ENCODE peak calls at places on chromosome 2, in four cellular contexts. Z is lower lobe of right lung, R is fibroblast of lung, V is heart left ventricle. B is an unnamed sample. For H3K4me1, the result is how much of the 10 kb centered on the place peaks cover.

GRCh38 chr2:62306751-62307468 is 111.0 kb downstream of the B3GNT2 start:
- DNase-seq in Z (no peak), R (peak), V (no peak), B (peak)

GRCh38 chr2:74908763-74909444 is 49.5 kb upstream of the POLE4 start:
- DNase-seq in Z (no peak), R (peak), V (no peak), B (no peak)

GRCh38 chr2:214492608-214493007 is 81.8 kb downstream of the VWC2L start:
- DNase-seq in Z (no peak), R (no peak), V (no peak), B (no peak)

GRCh38 chr2:190197143-190197720 is 122.4 kb downstream of the HIBCH start:
- DNase-seq in Z (no peak), R (no peak), V (no peak), B (no peak)

GRCh38 chr2:36329746-36330145 is 25.8 kb upstream of the CRIM1 start:
- DNase-seq in Z (no peak), R (peak), V (no peak), B (no peak)

GRCh38 chr2:197851451-197851850 is 47.1 kb downstream of the PLCL1 start:
- DNase-seq in Z (no peak), R (no peak), V (no peak), B (no peak)

GRCh38 chr2:68994864-68995263 is 18.1 kb upstream of the ANTXR1 start:
- DNase-seq in Z (no peak), R (peak), V (no peak), B (no peak)

GRCh38 chr2:20224716-20225293 is at the start of gene SDC1:
- DNase-seq in Z (peak), R (peak), V (peak), B (peak)

GRCh38 chr2:153163055-153163454 is 315.5 kb downstream of the RPRM start:
- DNase-seq in Z (no peak), R (peak), V (no peak), B (no peak)

GRCh38 chr2:172350844-172351480 is 76.4 kb upstream of the ITGA6 start:
- DNase-seq in Z (peak), R (no peak), V (peak), B (no peak)

GRCh38 chr2:19292007-19292406 is 66.4 kb downstream of the OSR1 start:
- DNase-seq in Z (no peak), R (no peak), V (no peak), B (no peak)

GRCh38 chr2:70247364-70248144 is 874 bp downstream of the TIA1 start:
- DNase-seq in Z (no peak), R (peak), V (no peak), B (no peak)

GRCh38 chr2:43133708-43134570 is 92.5 kb downstream of the ZFP36L2 start:
- DNase-seq in Z (peak), R (no peak), V (no peak), B (peak)

GRCh38 chr2:23595601-23596251 is 210.7 kb downstream of the KLHL29 start:
- DNase-seq in Z (peak), R (peak), V (no peak), B (peak)

GRCh38 chr2:173427887-173428683 is 73.4 kb downstream of the CDCA7 start:
- DNase-seq in Z (no peak), R (peak), V (peak), B (no peak)

GRCh38 chr2:231357931-231358330 is 37.6 kb upstream of the B3GNT7 start:
- DNase-seq in Z (no peak), R (no peak), V (no peak), B (no peak)

GRCh38 chr2:238203973-238204683 is 633 bp upstream of the ILKAP start:
- DNase-seq in Z (no peak), R (no peak), V (no peak), B (no peak)

GRCh38 chr2:238290715-238291549 is 2.5 kb upstream of the PER2 start:
- DNase-seq in Z (no peak), R (no peak), V (peak), B (no peak)

GRCh38 chr2:180099308-180099707 is 92.2 kb upstream of the CWC22 start:
- DNase-seq in Z (no peak), R (no peak), V (no peak), B (no peak)

DNA sequence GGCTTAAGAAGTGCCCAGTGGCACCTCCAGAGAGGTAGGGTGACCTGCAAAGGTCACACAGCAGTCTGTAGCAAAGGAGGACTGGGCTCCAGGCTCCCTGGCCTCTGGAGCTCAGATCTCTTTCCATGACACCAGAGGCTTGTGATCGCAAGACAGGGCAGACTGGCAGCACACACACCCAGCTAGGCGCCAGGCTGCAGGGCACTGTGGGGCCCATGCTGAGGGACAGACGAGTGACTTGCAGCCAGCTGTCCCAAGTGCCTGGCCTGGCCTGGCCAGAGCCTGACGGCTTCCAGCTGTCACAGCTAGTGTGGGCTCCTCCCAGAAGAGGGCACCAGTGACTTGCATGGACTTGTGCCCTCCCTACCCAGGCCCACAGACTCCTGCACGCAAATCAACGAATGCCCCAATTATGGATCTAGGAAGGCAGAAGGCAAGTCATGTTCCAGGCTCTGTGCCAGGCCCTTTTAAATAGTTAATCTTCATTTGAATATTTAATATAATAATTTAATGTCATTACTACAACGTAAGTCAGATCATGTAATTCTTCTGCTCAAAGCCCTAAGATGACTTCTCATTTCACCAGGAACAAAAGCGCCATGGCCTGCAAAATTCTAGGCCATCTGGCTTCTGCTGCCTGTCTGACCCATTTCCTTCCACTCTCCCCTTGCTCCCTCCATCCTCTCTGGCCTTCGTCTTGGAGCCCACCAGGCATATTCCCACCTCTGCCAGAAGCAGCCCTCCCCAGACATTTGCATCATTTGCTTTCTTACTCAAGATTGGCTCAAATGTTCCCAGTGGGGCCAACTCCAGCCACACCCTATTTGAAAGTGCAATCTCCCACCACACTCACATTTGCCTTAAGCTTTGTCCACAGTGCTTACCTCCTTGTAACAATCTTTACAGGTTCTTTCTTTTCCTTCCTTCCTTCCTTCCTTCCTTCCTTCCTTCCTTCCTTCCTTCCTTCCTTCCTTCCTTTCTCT is 3.7 kb upstream of the SPEG start:
- DNase-seq in Z (no peak), R (peak), V (peak), B (no peak)
- TF ChIP-seq CTCF in Z (no peak), R (peak), V (peak), B (no peak)

DNA sequence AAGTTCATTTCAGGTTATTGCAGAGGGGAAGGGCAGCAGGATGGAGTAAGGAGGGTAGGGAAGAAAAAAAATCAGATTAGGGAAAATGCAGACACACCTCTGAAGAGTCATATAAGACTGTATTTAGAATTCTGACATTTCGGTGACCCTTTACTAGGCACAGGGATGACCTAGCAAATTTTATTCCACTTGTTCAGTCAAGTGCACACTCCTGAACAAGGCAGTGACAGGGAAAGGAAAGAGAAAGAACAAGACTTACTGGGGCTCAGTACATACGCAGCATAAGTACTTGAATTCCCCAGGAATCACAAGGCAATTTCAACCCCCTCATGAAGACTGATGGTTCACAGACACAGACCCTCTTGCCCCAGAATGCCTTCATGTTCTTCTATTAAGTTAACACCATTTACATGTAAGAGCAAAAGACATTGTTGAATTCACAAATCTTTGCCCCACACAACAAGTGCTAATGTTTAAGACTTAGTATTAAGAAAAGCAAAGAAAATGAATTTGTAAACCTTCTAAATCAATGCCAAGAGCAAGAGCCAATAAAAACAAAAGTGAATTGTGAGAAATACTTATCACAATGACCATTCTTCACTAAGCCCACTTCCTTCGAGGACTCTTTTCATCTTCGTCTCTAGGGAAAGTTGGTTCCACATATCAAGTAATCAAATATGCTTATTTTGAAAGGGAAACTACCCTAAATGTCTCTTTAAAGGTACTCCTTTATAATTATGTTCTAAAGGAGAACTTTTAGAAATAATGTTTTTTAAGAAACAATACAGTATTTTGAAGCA is 47.0 kb downstream of the COBLL1 start:
- DNase-seq in Z (no peak), R (peak), V (no peak), B (no peak)
- H3K4me1 ChIP-seq in Z (under half), R (under half), V (under half), B (under half)

DNA sequence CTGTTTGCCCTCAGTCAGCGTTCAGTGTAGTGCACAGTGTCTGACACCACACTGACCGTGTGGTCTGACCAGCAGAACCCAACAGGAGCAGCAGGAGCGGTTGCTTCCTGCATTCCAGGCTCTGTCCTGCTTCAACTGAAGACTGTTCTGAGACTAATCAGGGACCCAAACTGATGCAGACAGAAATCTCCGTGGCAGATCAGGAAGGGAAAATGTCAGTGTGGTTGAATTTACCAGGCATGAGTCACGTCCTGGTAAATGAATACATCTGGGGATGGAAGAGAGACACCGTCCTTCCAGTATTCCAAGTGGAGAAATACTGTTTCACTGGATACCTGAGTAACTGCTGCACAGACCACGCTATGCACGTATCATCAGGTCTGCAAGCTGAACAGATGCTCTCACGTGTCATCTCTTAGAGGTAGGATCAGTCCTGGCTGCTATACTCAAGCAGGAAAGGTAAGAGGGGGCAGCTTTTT is 223.6 kb upstream of the EPAS1 start:
- DNase-seq in Z (no peak), R (peak), V (no peak), B (no peak)
- H3K4me3 ChIP-seq in Z (peak), R (peak), V (no peak), B (no peak)

GRCh38 chr2:12169060-12169406 is 422.6 kb downstream of the LPIN1 start:
- DNase-seq in Z (no peak), R (peak), V (peak), B (no peak)

GRCh38 chr2:12169721-12170120 is 423.3 kb downstream of the LPIN1 start:
- DNase-seq in Z (no peak), R (peak), V (peak), B (peak)

GRCh38 chr2:12168354-12169059 is 422.1 kb downstream of the LPIN1 start:
- DNase-seq in Z (no peak), R (no peak), V (no peak), B (no peak)

GRCh38 chr2:12170151-12170550 is 423.7 kb downstream of the LPIN1 start:
- DNase-seq in Z (no peak), R (no peak), V (no peak), B (no peak)

GRCh38 chr2:12167525-12168317 is 421.3 kb downstream of the LPIN1 start:
- DNase-seq in Z (no peak), R (no peak), V (no peak), B (no peak)
- TF ChIP-seq CTCF in Z (peak), R (no peak), V (peak), B (no peak)

GRCh38 chr2:39710807-39711206 is 45.1 kb downstream of the TMEM178A start:
- DNase-seq in Z (no peak), R (no peak), V (no peak), B (no peak)
- H3K4me1 ChIP-seq in Z (under half), R (under half), V (under half), B (under half)

GRCh38 chr2:136389809-136390208 is 271.9 kb upstream of the CXCR4 start:
- DNase-seq in Z (no peak), R (no peak), V (no peak), B (no peak)
- H3K4me3 ChIP-seq in Z (no peak), R (no peak), V (no peak), B (no peak)

GRCh38 chr2:98803747-98804650 is 73.1 kb upstream of the MGAT4A start:
- DNase-seq in Z (no peak), R (no peak), V (no peak), B (no peak)
- TF ChIP-seq CTCF in Z (no peak), R (no peak), V (no peak), B (no peak)

B was measured in kidney.